ENCODE peak calls at places on chromosomes 4 and X, in nine cellular contexts. W is RWPE2, R is H9, A is LNCaP clone FGC, P is GM12865, Y is AG04450, N is cardiac muscle cell, J is Peyer's patch, G is mucosa of descending colon. F is an unnamed sample.

GRCh38 chr4:186657766-186658165 is 65.9 kb downstream of the FAT1 start:
- DNase-seq in W (no peak), R (no peak), A (no peak), P (no peak), Y (no peak), N (no peak), J (no peak), G (no peak), F (no peak)

GRCh38 chrX:120308959-120309872 is 2.0 kb downstream of the TMEM255A start:
- DNase-seq in W (peak; percentile 62), R (peak; percentile 81), A (peak; percentile 22), P (peak; percentile 83), Y (peak; percentile 0), N (peak; percentile 78), J (peak; percentile 69), G (peak; percentile 62), F (peak; percentile 41)

GRCh38 chrX:46759645-46759974 is 692 bp upstream of the SLC9A7 start:
- DNase-seq in W (no peak), R (no peak), A (no peak), P (no peak), Y (no peak), N (no peak), J (no peak), G (no peak), F (no peak)

GRCh38 chrX:115486510-115486909 is 74.5 kb upstream of the PLS3 start:
- DNase-seq in W (no peak), R (no peak), A (no peak), P (no peak), Y (no peak), N (no peak), J (no peak), G (no peak), F (no peak)

GRCh38 chrX:79161655-79162054 is 17.2 kb downstream of the GPR174 start:
- DNase-seq in W (no peak), R (no peak), A (no peak), P (peak; percentile 80), Y (no peak), N (peak; percentile 6), J (peak; percentile 22), G (no peak), F (peak; percentile 53)

GRCh38 chr4:182384496-182385155 is 141.4 kb downstream of the TENM3 start:
- DNase-seq in W (no peak), R (no peak), A (no peak), P (peak; percentile 3), Y (no peak), N (no peak), J (no peak), G (no peak), F (no peak)

GRCh38 chr4:114582625-114583024 is 16.0 kb upstream of the UGT8 start:
- DNase-seq in W (no peak), R (no peak), A (no peak), P (no peak), Y (no peak), N (no peak), J (no peak), G (no peak), F (no peak)

GRCh38 chr4:188021548-188022249 is 26.1 kb downstream of the ZFP42 start:
- DNase-seq in W (no peak), R (no peak), A (no peak), P (no peak), Y (no peak), N (no peak), J (no peak), G (peak; percentile 64), F (no peak)

GRCh38 chr4:1379351-1379781 is 26.9 kb downstream of the NKX1-1 start:
- DNase-seq in W (no peak), R (no peak), A (no peak), P (no peak), Y (no peak), N (no peak), J (no peak), G (peak; percentile 11), F (no peak)

GRCh38 chr4:1171306-1172227 is 816 bp downstream of the SPON2 start:
- DNase-seq in W (peak; percentile 60), R (peak; percentile 59), A (no peak), P (no peak), Y (no peak), N (peak; percentile 33), J (peak; percentile 45), G (peak; percentile 49), F (no peak)

GRCh38 chr4:146214238-146214637 is at the start of gene REELD1:
- DNase-seq in W (no peak), R (no peak), A (no peak), P (no peak), Y (no peak), N (no peak), J (no peak), G (no peak), F (no peak)

GRCh38 chr4:115871596-115871995 is 758.2 kb upstream of the NDST4 start:
- DNase-seq in W (no peak), R (no peak), A (no peak), P (no peak), Y (no peak), N (no peak), J (no peak), G (no peak), F (no peak)

GRCh38 chr4:24771241-24771640 is 24.1 kb upstream of the SOD3 start:
- DNase-seq in W (no peak), R (no peak), A (peak; percentile 45), P (no peak), Y (no peak), N (no peak), J (no peak), G (no peak), F (no peak)

GRCh38 chr4:6282247-6282646 is 12.6 kb downstream of the WFS1 start:
- DNase-seq in W (no peak), R (no peak), A (no peak), P (no peak), Y (no peak), N (no peak), J (no peak), G (no peak), F (no peak)

DNA sequence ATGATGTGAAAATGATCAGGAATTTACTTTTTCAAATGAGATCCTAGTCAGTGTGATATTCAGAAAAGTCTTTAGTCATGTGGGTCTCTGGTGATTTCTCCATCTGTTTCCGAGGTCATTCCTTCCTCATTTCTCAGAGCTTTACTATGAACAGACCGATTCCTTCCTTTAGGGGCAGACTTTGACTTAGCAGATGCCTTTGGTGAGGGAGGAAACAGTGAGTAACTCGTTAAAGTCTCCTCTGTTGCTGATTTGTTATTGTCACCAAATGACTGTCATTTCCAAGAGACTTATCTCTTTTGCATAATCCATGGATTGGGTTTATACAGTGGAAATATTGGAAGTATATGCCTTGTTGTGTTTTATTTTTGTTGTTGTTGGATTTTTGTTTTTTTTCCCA is 76.2 kb upstream of the CD99 start:
- DNase-seq in W (no peak), R (no peak), A (no peak), P (no peak), Y (peak; percentile 48), N (peak; percentile 43), J (no peak), G (no peak), F (no peak)
- TF ChIP-seq CTCF in W (peak; percentile 51), R (peak; percentile 61), A (no peak), P (no peak), Y (peak; percentile 76), N (peak; percentile 69), J (no peak), G (no peak), F (peak; percentile 9)

GRCh38 chr4:8882239-8882638 is 10.6 kb upstream of the HMX1 start:
- DNase-seq in W (no peak), R (no peak), A (no peak), P (no peak), Y (no peak), N (no peak), J (no peak), G (no peak), F (no peak)
- TF ChIP-seq CTCF in W (no peak), R (no peak), A (peak; percentile 5), P (no peak), Y (no peak), N (no peak), J (no peak), G (no peak), F (no peak)

GRCh38 chrX:131821945-131822622 is 201.0 kb upstream of the STK26 start:
- DNase-seq in W (no peak), R (no peak), A (no peak), P (peak; percentile 24), Y (no peak), N (no peak), J (peak; percentile 80), G (no peak), F (no peak)

GRCh38 chrX:131818297-131818936 is 204.7 kb upstream of the STK26 start:
- DNase-seq in W (no peak), R (no peak), A (no peak), P (no peak), Y (no peak), N (no peak), J (no peak), G (no peak), F (no peak)

GRCh38 chrX:131812847-131813825 is 210.0 kb upstream of the STK26 start:
- DNase-seq in W (no peak), R (no peak), A (no peak), P (peak; percentile 62), Y (no peak), N (no peak), J (peak; percentile 73), G (no peak), F (peak; percentile 30)

DNA sequence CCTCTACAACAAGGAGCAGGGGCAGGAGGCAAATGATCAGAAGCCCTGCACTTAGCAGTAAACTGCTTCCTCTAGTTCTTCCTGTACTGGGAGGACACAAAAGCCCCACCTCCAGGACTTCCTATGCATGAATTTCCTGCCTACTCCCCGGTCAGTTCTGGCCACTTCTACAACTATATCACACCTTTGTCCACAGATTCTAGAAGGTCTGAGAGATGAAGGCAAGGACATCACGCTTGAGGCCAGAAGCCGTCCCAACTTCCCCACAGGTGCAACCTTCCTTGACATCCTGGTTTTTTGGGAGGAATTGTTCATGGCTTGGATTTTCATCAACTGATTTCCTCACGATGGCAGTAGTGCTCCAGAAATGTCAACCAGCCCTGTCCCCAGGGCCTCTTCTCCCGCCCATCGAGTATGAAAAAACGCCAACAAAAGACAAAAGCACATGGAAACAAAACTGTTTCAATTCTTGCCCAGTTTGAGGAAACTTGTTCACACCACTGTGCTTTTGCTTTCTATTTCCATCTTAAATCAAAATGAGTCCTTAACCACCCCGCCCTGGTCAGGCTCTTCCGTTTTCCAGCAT is 206.5 kb upstream of the STK26 start:
- DNase-seq in W (no peak), R (no peak), A (no peak), P (peak; percentile 35), Y (no peak), N (no peak), J (peak; percentile 85), G (no peak), F (no peak)
- TF ChIP-seq CTCF in W (no peak), R (no peak), A (peak; percentile 39), P (no peak), Y (no peak), N (no peak), J (peak; percentile 39), G (no peak), F (no peak)

DNA sequence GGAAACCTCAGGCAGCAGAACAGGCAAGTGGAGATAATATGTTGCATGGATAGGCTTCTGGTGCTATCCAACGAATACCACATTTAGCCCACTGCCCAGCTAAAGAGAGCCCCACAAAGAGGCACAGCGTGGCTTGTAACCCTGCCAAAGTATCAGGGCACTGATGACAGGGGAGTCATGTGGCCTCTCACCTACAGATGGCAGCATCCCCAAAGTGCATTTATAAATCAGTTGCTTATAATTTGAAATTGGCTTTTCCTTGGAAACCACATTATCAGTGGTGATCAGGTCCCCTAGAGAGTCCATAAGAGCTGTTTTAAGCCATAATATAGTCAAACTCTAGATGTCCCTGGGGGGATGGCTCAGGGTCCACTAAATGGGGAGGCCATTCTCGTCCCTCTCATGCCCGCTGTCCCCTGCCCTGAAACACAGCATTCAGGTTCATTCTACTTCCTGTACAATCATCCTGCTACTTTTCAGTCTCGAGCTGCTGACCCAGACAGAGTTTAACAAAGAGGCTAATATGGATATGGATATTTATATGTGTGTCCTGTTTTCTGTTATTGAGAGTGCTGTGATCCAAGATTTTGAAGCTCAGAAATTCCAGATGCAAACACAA is 28.6 kb downstream of the SRPX start:
- DNase-seq in W (no peak), R (peak; percentile 31), A (peak; percentile 2), P (peak; percentile 24), Y (no peak), N (peak; percentile 23), J (no peak), G (no peak), F (no peak)
- TF ChIP-seq CTCF in W (peak; percentile 73), R (peak; percentile 63), A (peak; percentile 60), P (peak; percentile 41), Y (peak; percentile 44), N (peak; percentile 36), J (peak; percentile 42), G (no peak), F (peak; percentile 60)

F was measured in GM12864.